ENCODE peak calls at places on chromosome 2, in ten cellular contexts. V, O, M, C, K, B, G, R, I and Z are unnamed samples.

GRCh38 chr2:148298201-148298600 is 277.3 kb downstream of the MBD5 start:
- DNase-seq in V (no peak), O (no peak), M (peak), C (no peak), K (no peak), B (no peak), G (no peak), R (no peak), I (no peak), Z (no peak)

GRCh38 chr2:23824777-23825212 is 102.1 kb downstream of the ATAD2B start:
- DNase-seq in V (no peak), O (peak), M (peak), C (no peak), K (no peak), B (peak), G (peak), R (peak), I (peak), Z (peak)

GRCh38 chr2:205914198-205914597 is 171.8 kb downstream of the INO80D start:
- DNase-seq in V (no peak), O (no peak), M (no peak), C (no peak), K (no peak), B (no peak), G (peak), R (no peak), I (no peak), Z (no peak)

GRCh38 chr2:33107690-33108482 is 161.1 kb downstream of the LTBP1 start:
- DNase-seq in V (no peak), O (no peak), M (peak), C (no peak), K (no peak), B (no peak), G (no peak), R (no peak), I (no peak), Z (no peak)

GRCh38 chr2:219812672-219813071 is 185.2 kb downstream of the SLC4A3 start:
- DNase-seq in V (no peak), O (no peak), M (no peak), C (no peak), K (no peak), B (no peak), G (no peak), R (no peak), I (no peak), Z (no peak)

GRCh38 chr2:37829202-37829601 is 95.9 kb upstream of the RMDN2 start:
- DNase-seq in V (peak), O (peak), M (peak), C (no peak), K (peak), B (no peak), G (peak), R (peak), I (no peak), Z (peak)

GRCh38 chr2:20661028-20661980 is 5.6 kb upstream of the GDF7 start:
- DNase-seq in V (peak), O (peak), M (peak), C (peak), K (peak), B (peak), G (peak), R (peak), I (peak), Z (peak)

GRCh38 chr2:218368621-218369153 is 12.0 kb downstream of the CATIP start:
- DNase-seq in V (peak), O (no peak), M (no peak), C (peak), K (peak), B (no peak), G (no peak), R (peak), I (no peak), Z (no peak)

GRCh38 chr2:70985956-70986355 is 7.5 kb downstream of the ANKRD53 start:
- DNase-seq in V (no peak), O (no peak), M (no peak), C (no peak), K (no peak), B (no peak), G (no peak), R (no peak), I (no peak), Z (no peak)
- H3K27ac ChIP-seq in V (no peak), O (no peak), M (no peak), C (no peak), K (no peak), B (no peak), G (no peak), R (no peak), I (no peak), Z (no peak)

GRCh38 chr2:30147715-30148611 is 1.2 kb downstream of the YPEL5 start:
- DNase-seq in V (peak), O (peak), M (peak), C (peak), K (peak), B (peak), G (peak), R (peak), I (no peak), Z (peak)
- TF ChIP-seq CTCF in V (peak), O (peak), M (peak), C (peak), K (peak), B (peak), G (peak), R (no peak), I (peak), Z (peak)

GRCh38 chr2:54471221-54471711 is 15.1 kb downstream of the SPTBN1 start:
- DNase-seq in V (no peak), O (no peak), M (peak), C (no peak), K (peak), B (no peak), G (peak), R (no peak), I (no peak), Z (no peak)
- H3K27ac ChIP-seq in V (no peak), O (peak), M (no peak), C (no peak), K (peak), B (no peak), G (peak), R (no peak), I (no peak), Z (no peak)

DNA sequence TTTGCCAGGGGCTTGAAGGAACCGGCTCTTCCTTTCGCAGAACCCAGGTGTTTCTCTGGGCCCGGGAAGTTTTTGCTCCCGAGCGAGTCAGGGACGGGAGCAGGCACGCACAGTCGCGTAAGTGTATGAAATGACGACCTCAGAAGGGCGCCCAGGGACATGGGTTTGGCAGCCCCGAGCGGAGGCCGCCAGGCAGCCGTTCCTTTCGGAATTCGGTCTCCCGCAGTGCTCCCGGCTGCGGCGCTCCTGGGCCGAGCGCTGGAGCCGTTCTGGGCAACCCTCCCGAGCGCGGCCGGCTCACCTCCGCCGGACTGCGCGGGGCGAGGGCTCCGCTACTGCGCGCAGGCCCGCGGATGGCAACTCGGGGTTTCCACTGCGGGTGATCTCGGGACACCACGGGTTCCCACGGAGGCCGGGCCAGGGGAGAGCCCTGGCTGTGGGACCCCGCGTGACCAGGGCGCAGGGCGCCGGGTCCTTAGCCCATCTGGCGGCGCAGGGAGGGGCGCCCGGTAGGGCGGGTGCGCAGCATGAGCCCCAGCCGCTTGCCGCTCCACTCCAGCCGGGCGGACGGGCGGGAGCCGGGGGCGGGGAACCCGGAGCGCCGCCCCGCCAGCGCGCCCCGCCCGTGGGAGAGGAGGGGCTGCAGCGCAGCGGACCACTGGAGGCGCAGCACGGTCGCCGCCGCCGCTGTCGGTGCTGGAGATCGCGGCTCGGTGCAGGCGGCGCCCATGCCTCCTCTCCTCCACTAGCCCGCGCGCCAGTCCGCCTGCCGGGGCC is at the start of gene OSBPL6:
- DNase-seq in V (peak), O (peak), M (peak), C (peak), K (peak), B (peak), G (peak), R (peak), I (peak), Z (peak)
- TF ChIP-seq CTCF in V (peak), O (peak), M (peak), C (peak), K (peak), B (no peak), G (no peak), R (no peak), I (no peak), Z (peak)

DNA sequence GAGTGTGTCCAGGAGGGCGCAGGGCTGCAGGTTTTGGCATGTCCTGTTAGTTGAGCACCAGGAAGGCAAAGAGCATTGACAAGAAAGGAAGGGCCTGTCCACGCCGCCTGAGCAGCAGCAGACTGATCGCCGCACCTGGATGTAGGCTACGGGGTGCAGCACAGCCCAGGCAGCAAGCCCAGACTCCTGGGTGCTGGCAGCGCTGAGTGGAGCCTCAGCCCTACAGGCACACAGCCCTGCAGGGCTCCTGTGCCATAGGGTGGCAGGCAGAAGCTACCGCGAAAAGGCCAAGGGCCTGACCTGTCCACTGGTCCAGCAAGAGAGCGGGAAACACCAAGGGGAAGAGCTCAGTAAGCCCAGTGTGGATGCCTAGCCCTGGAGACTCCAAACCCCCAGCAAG is 198.0 kb downstream of the HDAC4 start:
- DNase-seq in V (peak), O (no peak), M (no peak), C (no peak), K (no peak), B (no peak), G (no peak), R (no peak), I (no peak), Z (no peak)
- H3K27ac ChIP-seq in V (no peak), O (peak), M (no peak), C (no peak), K (no peak), B (no peak), G (no peak), R (no peak), I (no peak), Z (peak)